ENCODE peak calls at places on chromosomes 6 and 20, in six cellular contexts. F is NCI-H345; G is AG08395; Q is AG10803; R is activated T-cell treated with anti-CD3 and anti-CD28 coated beads, Interleukin-2, amount 50 U/mL, for 4 hours; Y is neural progenitor cell. E is an unnamed sample.

GRCh38 chr6:161215193-161215592 is 58.7 kb downstream of the AGPAT4 start:
- DNase-seq in F (no peak), G (peak), Q (peak), R (no peak), Y (no peak), E (peak)

GRCh38 chr6:17015144-17015543 is 86.7 kb upstream of the STMND1 start:
- DNase-seq in F (no peak), G (no peak), Q (peak), R (no peak), Y (no peak), E (peak)

GRCh38 chr6:136365781-136366354 is 76.2 kb upstream of the BCLAF1 start:
- DNase-seq in F (no peak), G (no peak), Q (no peak), R (no peak), Y (no peak), E (no peak)

GRCh38 chr6:38495922-38496635 is 143.7 kb downstream of the BTBD9 start:
- DNase-seq in F (no peak), G (no peak), Q (no peak), R (no peak), Y (no peak), E (no peak)

GRCh38 chr6:72865467-72865866 is 243.6 kb downstream of the KCNQ5 start:
- DNase-seq in F (no peak), G (peak), Q (peak), R (no peak), Y (no peak), E (no peak)

GRCh38 chr6:83193747-83194582 is 808 bp downstream of the RWDD2A start:
- DNase-seq in F (peak), G (peak), Q (peak), R (no peak), Y (peak), E (no peak)

GRCh38 chr20:39850821-39851330 is 838.2 kb downstream of the MAFB start:
- DNase-seq in F (no peak), G (peak), Q (peak), R (no peak), Y (peak), E (no peak)

GRCh38 chr6:169328112-169328801 is 74.6 kb upstream of the THBS2 start:
- DNase-seq in F (no peak), G (peak), Q (peak), R (no peak), Y (no peak), E (peak)

GRCh38 chr20:25867776-25868649 is 171.4 kb upstream of the ZNF337 start:
- DNase-seq in F (peak), G (peak), Q (peak), R (peak), Y (peak), E (no peak)

GRCh38 chr20:10090588-10091166 is 55.9 kb downstream of the ANKEF1 start:
- DNase-seq in F (peak), G (peak), Q (peak), R (peak), Y (peak), E (peak)

GRCh38 chr20:34515484-34516037 is 661 bp upstream of the DYNLRB1 start:
- DNase-seq in F (peak), G (no peak), Q (no peak), R (peak), Y (peak), E (no peak)

E was measured in AG09309.